ENCODE peak calls at places on chromosomes 11 and 22, in four cellular contexts. One of them, this sample, is unnamed.

GRCh38 chr11:48193876-48194275 is 22.7 kb upstream of the OR4B1 start:
- DNase-seq in GM23338: no peak
- DNase-seq in PC-3: peak
- DNase-seq in MM.1S: no peak
- DNase-seq in this sample: peak

GRCh38 chr11:127521413-127521812 is 520.8 kb upstream of the KIRREL3 start:
- DNase-seq in GM23338: no peak
- DNase-seq in MM.1S: no peak
- DNase-seq in PC-3: no peak
- DNase-seq in this sample: peak

GRCh38 chr11:134036484-134037092 is 32.3 kb upstream of the JAM3 start:
- DNase-seq in PC-3: no peak
- DNase-seq in GM23338: peak
- DNase-seq in MM.1S: no peak
- DNase-seq in this sample: peak

GRCh38 chr11:28269621-28270020 is 161.4 kb downstream of the METTL15 start:
- DNase-seq in GM23338: no peak
- DNase-seq in MM.1S: no peak
- DNase-seq in PC-3: no peak
- DNase-seq in this sample: no peak

GRCh38 chr22:28207281-28208030 is 288.4 kb upstream of the PITPNB start:
- DNase-seq in PC-3: peak
- DNase-seq in GM23338: no peak
- DNase-seq in MM.1S: no peak
- DNase-seq in this sample: peak

GRCh38 chr11:130477646-130478203 is 29.3 kb downstream of the ADAMTS15 start:
- DNase-seq in MM.1S: no peak
- DNase-seq in GM23338: no peak
- DNase-seq in PC-3: no peak
- DNase-seq in this sample: peak

GRCh38 chr22:28600546-28601143 is 79.0 kb downstream of the TTC28 start:
- DNase-seq in PC-3: peak
- DNase-seq in MM.1S: peak
- DNase-seq in GM23338: peak
- DNase-seq in this sample: peak

GRCh38 chr11:95592455-95592854 is 197.1 kb downstream of the FAM76B start:
- DNase-seq in MM.1S: no peak
- DNase-seq in GM23338: peak
- DNase-seq in PC-3: no peak
- DNase-seq in this sample: no peak

GRCh38 chr11:8593935-8594909 is at the start of gene STK33:
- DNase-seq in GM23338: peak
- DNase-seq in MM.1S: peak
- DNase-seq in PC-3: no peak
- DNase-seq in this sample: peak

GRCh38 chr11:102312656-102313055 is 4.6 kb upstream of the BIRC3 start:
- DNase-seq in MM.1S: no peak
- DNase-seq in PC-3: peak
- DNase-seq in GM23338: no peak
- DNase-seq in this sample: peak

GRCh38 chr11:28674432-28675076 is 566.4 kb downstream of the METTL15 start:
- DNase-seq in MM.1S: no peak
- DNase-seq in PC-3: peak
- DNase-seq in GM23338: peak
- DNase-seq in this sample: peak

GRCh38 chr11:2587976-2588748 is 111.6 kb downstream of the KCNQ1OT1 start:
- DNase-seq in MM.1S: no peak
- DNase-seq in GM23338: no peak
- DNase-seq in PC-3: no peak
- DNase-seq in this sample: no peak

GRCh38 chr11:26263769-26264168 is 68.2 kb upstream of the ANO3 start:
- DNase-seq in GM23338: no peak
- DNase-seq in PC-3: no peak
- DNase-seq in MM.1S: no peak
- DNase-seq in this sample: no peak

GRCh38 chr22:46079093-46079860 is 71.0 kb upstream of the PPARA start:
- DNase-seq in PC-3: no peak
- DNase-seq in MM.1S: no peak
- DNase-seq in GM23338: no peak
- DNase-seq in this sample: peak

GRCh38 chr11:3087821-3088800 is 30.9 kb upstream of the CARS1 start:
- DNase-seq in GM23338: no peak
- DNase-seq in PC-3: peak
- DNase-seq in MM.1S: no peak
- DNase-seq in this sample: peak

GRCh38 chr11:32326522-32326921 is 108.8 kb downstream of the WT1 start:
- DNase-seq in PC-3: no peak
- DNase-seq in GM23338: no peak
- DNase-seq in MM.1S: no peak
- DNase-seq in this sample: peak

GRCh38 chr22:18035740-18036139 is 11.4 kb upstream of the MICAL3 start:
- DNase-seq in PC-3: peak
- DNase-seq in MM.1S: no peak
- DNase-seq in GM23338: peak
- DNase-seq in this sample: no peak

GRCh38 chr22:27873476-27873875 is 45.6 kb downstream of the PITPNB start:
- DNase-seq in MM.1S: no peak
- DNase-seq in PC-3: no peak
- DNase-seq in GM23338: no peak
- DNase-seq in this sample: no peak

GRCh38 chr11:11982975-11983374 is 25.5 kb downstream of the DKK3 start:
- DNase-seq in MM.1S: no peak
- DNase-seq in GM23338: no peak
- DNase-seq in PC-3: peak
- DNase-seq in this sample: peak

GRCh38 chr22:43260346-43260745 is 73.4 kb upstream of the TTLL12 start:
- DNase-seq in PC-3: no peak
- DNase-seq in GM23338: peak
- DNase-seq in MM.1S: no peak
- DNase-seq in this sample: no peak

GRCh38 chr11:27296406-27296994 is 66.5 kb downstream of the CCDC34 start:
- DNase-seq in MM.1S: peak
- DNase-seq in PC-3: peak
- DNase-seq in GM23338: peak
- DNase-seq in this sample: peak

GRCh38 chr11:128462802-128463385 is 124.5 kb downstream of the ETS1 start:
- DNase-seq in PC-3: no peak
- DNase-seq in GM23338: no peak
- DNase-seq in MM.1S: no peak
- DNase-seq in this sample: no peak

GRCh38 chr22:27150530-27150909 is 493.1 kb downstream of the MIAT start:
- DNase-seq in PC-3: no peak
- DNase-seq in MM.1S: no peak
- DNase-seq in GM23338: no peak
- DNase-seq in this sample: peak

GRCh38 chr22:37383342-37383741 is 43.9 kb downstream of the ELFN2 start:
- DNase-seq in MM.1S: no peak
- DNase-seq in PC-3: no peak
- DNase-seq in GM23338: no peak
- DNase-seq in this sample: peak

GRCh38 chr11:117803896-117804295 is 6.9 kb upstream of the DSCAML1 start:
- DNase-seq in PC-3: no peak
- DNase-seq in GM23338: no peak
- DNase-seq in MM.1S: no peak
- DNase-seq in this sample: no peak

GRCh38 chr11:128419012-128419767 is 168.2 kb downstream of the ETS1 start:
- DNase-seq in GM23338: no peak
- DNase-seq in MM.1S: no peak
- DNase-seq in PC-3: no peak
- DNase-seq in this sample: no peak

GRCh38 chr11:86869966-86870570 is 69.7 kb downstream of the PRSS23 start:
- DNase-seq in MM.1S: peak
- DNase-seq in GM23338: peak
- DNase-seq in PC-3: peak
- DNase-seq in this sample: peak

GRCh38 chr11:72625746-72626636 is 48.2 kb downstream of the PDE2A start:
- DNase-seq in PC-3: no peak
- DNase-seq in GM23338: peak
- DNase-seq in MM.1S: no peak
- DNase-seq in this sample: no peak

GRCh38 chr11:64647019-64647805 is 56.2 kb downstream of the SLC22A12 start:
- DNase-seq in GM23338: no peak
- DNase-seq in PC-3: no peak
- DNase-seq in MM.1S: no peak
- DNase-seq in this sample: no peak

GRCh38 chr11:114953039-114953438 is 274.7 kb downstream of the NXPE2 start:
- DNase-seq in MM.1S: no peak
- DNase-seq in PC-3: no peak
- DNase-seq in GM23338: peak
- DNase-seq in this sample: no peak

GRCh38 chr11:11171285-11171684 is 181.8 kb downstream of the CSNK2A3 start:
- DNase-seq in GM23338: no peak
- DNase-seq in MM.1S: no peak
- DNase-seq in PC-3: no peak
- DNase-seq in this sample: peak

GRCh38 chr22:22791438-22792181 is 96.0 kb upstream of the IGLL5 start:
- DNase-seq in MM.1S: no peak
- DNase-seq in GM23338: no peak
- DNase-seq in PC-3: no peak
- DNase-seq in this sample: no peak

GRCh38 chr11:76770642-76771445 is 12.3 kb upstream of the TSKU start:
- DNase-seq in MM.1S: peak
- DNase-seq in GM23338: no peak
- DNase-seq in PC-3: peak
- DNase-seq in this sample: peak

GRCh38 chr11:28566643-28567042 is 458.5 kb downstream of the METTL15 start:
- DNase-seq in GM23338: peak
- DNase-seq in PC-3: no peak
- DNase-seq in MM.1S: no peak
- DNase-seq in this sample: peak

GRCh38 chr11:65648997-65649491 is 11.1 kb downstream of the SIPA1 start:
- DNase-seq in GM23338: no peak
- DNase-seq in MM.1S: no peak
- DNase-seq in PC-3: no peak
- DNase-seq in this sample: no peak

GRCh38 chr11:33211153-33211552 is 46.0 kb upstream of the HIPK3 start:
- DNase-seq in GM23338: no peak
- DNase-seq in MM.1S: no peak
- DNase-seq in PC-3: no peak
- DNase-seq in this sample: no peak

GRCh38 chr22:39351689-39352214 is 2.0 kb downstream of the SYNGR1 start:
- DNase-seq in PC-3: no peak
- DNase-seq in MM.1S: no peak
- DNase-seq in GM23338: peak
- DNase-seq in this sample: peak

GRCh38 chr11:69380921-69381581 is 87.1 kb downstream of the MYEOV start:
- DNase-seq in PC-3: no peak
- DNase-seq in GM23338: no peak
- DNase-seq in MM.1S: no peak
- DNase-seq in this sample: no peak

DNA sequence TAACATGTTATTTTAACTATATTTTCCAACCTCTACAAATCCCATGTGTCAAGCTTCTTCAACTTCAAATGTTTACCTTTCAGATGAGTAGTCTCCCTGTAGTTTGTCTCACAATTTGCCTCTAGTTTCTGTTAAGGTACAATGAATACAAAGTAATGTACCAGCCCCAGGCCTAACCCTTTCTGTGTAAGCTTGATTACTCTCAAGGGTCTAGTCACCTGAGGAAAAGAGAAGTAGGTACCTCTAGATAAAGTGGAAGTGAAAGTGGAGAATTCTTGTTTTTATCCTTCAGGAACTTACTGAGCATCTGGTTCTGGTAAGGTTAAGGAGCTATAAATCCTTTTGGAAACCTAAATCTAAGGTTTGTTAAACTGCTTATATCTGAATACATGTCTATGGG is at the start of gene OR51A7:
- DNase-seq in MM.1S: no peak
- DNase-seq in GM23338: no peak
- DNase-seq in PC-3: no peak
- DNase-seq in this sample: no peak
- H3K4me2 ChIP-seq in MM.1S: no peak
- H3K4me2 ChIP-seq in GM23338: no peak
- H3K4me2 ChIP-seq in PC-3: no peak
- H3K4me2 ChIP-seq in this sample: no peak

DNA sequence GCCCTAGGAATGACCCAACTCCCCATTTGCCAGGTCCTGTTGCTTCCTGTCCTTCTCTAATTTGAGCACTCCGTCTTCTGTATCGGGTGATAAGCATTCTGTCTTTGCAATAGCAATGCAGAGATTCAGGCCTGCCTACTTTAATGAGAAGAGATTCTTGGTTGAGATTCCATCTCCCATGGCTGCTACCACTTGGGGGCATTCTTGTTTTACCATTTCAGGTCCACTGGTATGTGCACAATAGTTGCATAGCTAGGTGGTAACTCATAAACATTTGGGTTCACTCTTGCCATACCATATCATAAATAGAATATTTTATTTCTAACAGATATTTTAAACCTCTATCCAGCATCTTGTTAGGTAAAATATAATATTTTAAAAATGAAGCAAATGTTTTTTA is 34.4 kb upstream of the CALCB start:
- DNase-seq in MM.1S: no peak
- DNase-seq in PC-3: peak
- DNase-seq in GM23338: peak
- DNase-seq in this sample: peak
- TF ChIP-seq EZH2phosphoT487 in MM.1S: no peak
- TF ChIP-seq EZH2phosphoT487 in PC-3: no peak
- TF ChIP-seq EZH2phosphoT487 in GM23338: no peak
- TF ChIP-seq EZH2phosphoT487 in this sample: no peak

GRCh38 chr11:61785837-61786402 is 6.5 kb downstream of the TMEM258 start:
- DNase-seq in GM23338: no peak
- DNase-seq in MM.1S: no peak
- DNase-seq in PC-3: no peak
- DNase-seq in this sample: no peak
- H3K27ac ChIP-seq in GM23338: no peak
- H3K27ac ChIP-seq in MM.1S: no peak
- H3K27ac ChIP-seq in PC-3: no peak
- H3K27ac ChIP-seq in this sample: no peak

GRCh38 chr11:75148436-75148983 is 2.4 kb upstream of the SLCO2B1 start:
- DNase-seq in PC-3: no peak
- DNase-seq in MM.1S: no peak
- DNase-seq in GM23338: no peak
- DNase-seq in this sample: no peak
- H3K4me2 ChIP-seq in PC-3: no peak
- H3K4me2 ChIP-seq in MM.1S: no peak
- H3K4me2 ChIP-seq in GM23338: no peak
- H3K4me2 ChIP-seq in this sample: no peak

GRCh38 chr22:41768420-41768819 is 32.1 kb upstream of the CCDC134 start:
- DNase-seq in PC-3: peak
- DNase-seq in MM.1S: no peak
- DNase-seq in GM23338: no peak
- DNase-seq in this sample: peak
- TF ChIP-seq EZH2phosphoT487 in PC-3: no peak
- TF ChIP-seq EZH2phosphoT487 in MM.1S: no peak
- TF ChIP-seq EZH2phosphoT487 in GM23338: no peak
- TF ChIP-seq EZH2phosphoT487 in this sample: no peak

GRCh38 chr11:111411456-111411855 is 32.4 kb upstream of the POU2AF1 start:
- DNase-seq in PC-3: no peak
- DNase-seq in GM23338: no peak
- DNase-seq in MM.1S: no peak
- DNase-seq in this sample: no peak
- H3K27ac ChIP-seq in PC-3: no peak
- H3K27ac ChIP-seq in GM23338: no peak
- H3K27ac ChIP-seq in MM.1S: no peak
- H3K27ac ChIP-seq in this sample: no peak